ENCODE peak calls at places on chromosomes 1 and 21, in nine cellular contexts. One of them, this sample, is unnamed. For H3K36me3, the result is how much of the 10 kb centered on the place peaks cover.

GRCh38 chr1:157095091-157095490 is 4.5 kb downstream of the ETV3L start:
- DNase-seq in stomach: no peak
- DNase-seq in aorta: no peak
- DNase-seq in HCT116: no peak
- DNase-seq in fibroblast of lung: no peak
- DNase-seq in bronchial epithelial cell: no peak
- DNase-seq in colonic mucosa: no peak
- DNase-seq in IMR-90: no peak
- DNase-seq in mucosa of descending colon: no peak
- DNase-seq in this sample: no peak

GRCh38 chr1:7856345-7856744 is 3.5 kb upstream of the UTS2 start:
- DNase-seq in stomach: no peak
- DNase-seq in aorta: no peak
- DNase-seq in HCT116: no peak
- DNase-seq in fibroblast of lung: no peak
- DNase-seq in bronchial epithelial cell: no peak
- DNase-seq in colonic mucosa: peak
- DNase-seq in IMR-90: no peak
- DNase-seq in mucosa of descending colon: no peak
- DNase-seq in this sample: no peak

GRCh38 chr21:32370971-32371766 is 21.6 kb downstream of the URB1 start:
- DNase-seq in stomach: no peak
- DNase-seq in aorta: no peak
- DNase-seq in HCT116: no peak
- DNase-seq in fibroblast of lung: peak
- DNase-seq in bronchial epithelial cell: no peak
- DNase-seq in colonic mucosa: no peak
- DNase-seq in IMR-90: peak
- DNase-seq in mucosa of descending colon: no peak
- DNase-seq in this sample: no peak

GRCh38 chr1:55827350-55827749 is 612.2 kb upstream of the USP24 start:
- DNase-seq in stomach: peak
- DNase-seq in aorta: no peak
- DNase-seq in HCT116: no peak
- DNase-seq in fibroblast of lung: peak
- DNase-seq in bronchial epithelial cell: peak
- DNase-seq in colonic mucosa: peak
- DNase-seq in IMR-90: peak
- DNase-seq in mucosa of descending colon: no peak
- DNase-seq in this sample: no peak

GRCh38 chr1:59972216-59972924 is 45.8 kb upstream of the CYP2J2 start:
- DNase-seq in stomach: no peak
- DNase-seq in aorta: no peak
- DNase-seq in HCT116: no peak
- DNase-seq in fibroblast of lung: peak
- DNase-seq in bronchial epithelial cell: no peak
- DNase-seq in colonic mucosa: no peak
- DNase-seq in IMR-90: peak
- DNase-seq in mucosa of descending colon: no peak
- DNase-seq in this sample: no peak

GRCh38 chr1:40932004-40932403 is 47.5 kb upstream of the CTPS1 start:
- DNase-seq in stomach: no peak
- DNase-seq in aorta: no peak
- DNase-seq in HCT116: no peak
- DNase-seq in fibroblast of lung: no peak
- DNase-seq in bronchial epithelial cell: peak
- DNase-seq in colonic mucosa: no peak
- DNase-seq in IMR-90: no peak
- DNase-seq in mucosa of descending colon: no peak
- DNase-seq in this sample: no peak

GRCh38 chr1:8351693-8352470 is 34.0 kb downstream of the SLC45A1 start:
- DNase-seq in stomach: no peak
- DNase-seq in aorta: peak
- DNase-seq in HCT116: no peak
- DNase-seq in fibroblast of lung: no peak
- DNase-seq in bronchial epithelial cell: peak
- DNase-seq in colonic mucosa: no peak
- DNase-seq in IMR-90: no peak
- DNase-seq in mucosa of descending colon: no peak
- DNase-seq in this sample: no peak

GRCh38 chr1:155168456-155169210 is 4.5 kb downstream of the KRTCAP2 start:
- DNase-seq in stomach: no peak
- DNase-seq in aorta: no peak
- DNase-seq in HCT116: no peak
- DNase-seq in fibroblast of lung: no peak
- DNase-seq in bronchial epithelial cell: no peak
- DNase-seq in colonic mucosa: no peak
- DNase-seq in IMR-90: no peak
- DNase-seq in mucosa of descending colon: no peak
- DNase-seq in this sample: no peak

GRCh38 chr1:200894712-200895447 is at the start of gene INAVA:
- DNase-seq in stomach: peak
- DNase-seq in aorta: peak
- DNase-seq in HCT116: peak
- DNase-seq in fibroblast of lung: no peak
- DNase-seq in bronchial epithelial cell: peak
- DNase-seq in colonic mucosa: peak
- DNase-seq in IMR-90: no peak
- DNase-seq in mucosa of descending colon: peak
- DNase-seq in this sample: no peak

GRCh38 chr1:12748778-12749355 is 2.9 kb downstream of the CFAP107 start:
- DNase-seq in stomach: no peak
- DNase-seq in aorta: no peak
- DNase-seq in HCT116: no peak
- DNase-seq in fibroblast of lung: no peak
- DNase-seq in bronchial epithelial cell: no peak
- DNase-seq in colonic mucosa: no peak
- DNase-seq in IMR-90: no peak
- DNase-seq in mucosa of descending colon: no peak
- DNase-seq in this sample: no peak

GRCh38 chr21:39014751-39015150 is 168.5 kb downstream of the PSMG1 start:
- DNase-seq in stomach: no peak
- DNase-seq in aorta: no peak
- DNase-seq in HCT116: no peak
- DNase-seq in fibroblast of lung: peak
- DNase-seq in bronchial epithelial cell: peak
- DNase-seq in colonic mucosa: no peak
- DNase-seq in IMR-90: peak
- DNase-seq in mucosa of descending colon: no peak
- DNase-seq in this sample: no peak

GRCh38 chr1:20891091-20891490 is 104.0 kb upstream of the HP1BP3 start:
- DNase-seq in stomach: no peak
- DNase-seq in aorta: no peak
- DNase-seq in HCT116: no peak
- DNase-seq in fibroblast of lung: peak
- DNase-seq in bronchial epithelial cell: peak
- DNase-seq in colonic mucosa: no peak
- DNase-seq in IMR-90: peak
- DNase-seq in mucosa of descending colon: no peak
- DNase-seq in this sample: no peak

GRCh38 chr1:53303175-53303574 is 24.7 kb downstream of the LRP8 start:
- DNase-seq in stomach: no peak
- DNase-seq in aorta: no peak
- DNase-seq in HCT116: no peak
- DNase-seq in fibroblast of lung: no peak
- DNase-seq in bronchial epithelial cell: no peak
- DNase-seq in colonic mucosa: no peak
- DNase-seq in IMR-90: no peak
- DNase-seq in mucosa of descending colon: no peak
- DNase-seq in this sample: no peak

GRCh38 chr1:2517966-2518365 is 8.4 kb downstream of the PANK4 start:
- DNase-seq in stomach: no peak
- DNase-seq in aorta: no peak
- DNase-seq in HCT116: no peak
- DNase-seq in fibroblast of lung: no peak
- DNase-seq in bronchial epithelial cell: no peak
- DNase-seq in colonic mucosa: no peak
- DNase-seq in IMR-90: no peak
- DNase-seq in mucosa of descending colon: no peak
- DNase-seq in this sample: no peak

GRCh38 chr1:2519729-2520128 is 6.7 kb downstream of the PANK4 start:
- DNase-seq in stomach: no peak
- DNase-seq in aorta: no peak
- DNase-seq in HCT116: no peak
- DNase-seq in fibroblast of lung: no peak
- DNase-seq in bronchial epithelial cell: no peak
- DNase-seq in colonic mucosa: no peak
- DNase-seq in IMR-90: no peak
- DNase-seq in mucosa of descending colon: no peak
- DNase-seq in this sample: no peak

GRCh38 chr1:2518528-2518927 is 7.9 kb downstream of the PANK4 start:
- DNase-seq in stomach: no peak
- DNase-seq in aorta: no peak
- DNase-seq in HCT116: no peak
- DNase-seq in fibroblast of lung: no peak
- DNase-seq in bronchial epithelial cell: no peak
- DNase-seq in colonic mucosa: no peak
- DNase-seq in IMR-90: no peak
- DNase-seq in mucosa of descending colon: no peak
- DNase-seq in this sample: no peak

GRCh38 chr1:2520206-2520605 is 6.2 kb downstream of the PANK4 start:
- DNase-seq in stomach: no peak
- DNase-seq in aorta: no peak
- DNase-seq in HCT116: no peak
- DNase-seq in fibroblast of lung: no peak
- DNase-seq in bronchial epithelial cell: no peak
- DNase-seq in colonic mucosa: no peak
- DNase-seq in IMR-90: no peak
- DNase-seq in mucosa of descending colon: no peak
- DNase-seq in this sample: no peak

GRCh38 chr1:2519029-2519685 is 7.2 kb downstream of the PANK4 start:
- DNase-seq in stomach: no peak
- DNase-seq in aorta: no peak
- DNase-seq in HCT116: no peak
- DNase-seq in fibroblast of lung: no peak
- DNase-seq in bronchial epithelial cell: no peak
- DNase-seq in colonic mucosa: no peak
- DNase-seq in IMR-90: no peak
- DNase-seq in mucosa of descending colon: no peak
- DNase-seq in this sample: no peak
- H3K36me3 ChIP-seq in stomach: half or more
- H3K36me3 ChIP-seq in aorta: under half
- H3K36me3 ChIP-seq in HCT116: under half
- H3K36me3 ChIP-seq in fibroblast of lung: under half
- H3K36me3 ChIP-seq in bronchial epithelial cell: under half
- H3K36me3 ChIP-seq in colonic mucosa: under half
- H3K36me3 ChIP-seq in IMR-90: half or more
- H3K36me3 ChIP-seq in mucosa of descending colon: under half
- H3K36me3 ChIP-seq in this sample: under half

GRCh38 chr1:243246916-243247315 is 8.2 kb downstream of the CEP170 start:
- DNase-seq in stomach: no peak
- DNase-seq in aorta: no peak
- DNase-seq in HCT116: no peak
- DNase-seq in fibroblast of lung: peak
- DNase-seq in bronchial epithelial cell: no peak
- DNase-seq in colonic mucosa: no peak
- DNase-seq in IMR-90: peak
- DNase-seq in mucosa of descending colon: no peak
- DNase-seq in this sample: no peak

GRCh38 chr1:243249214-243249613 is 5.9 kb downstream of the CEP170 start:
- DNase-seq in stomach: no peak
- DNase-seq in aorta: no peak
- DNase-seq in HCT116: no peak
- DNase-seq in fibroblast of lung: no peak
- DNase-seq in bronchial epithelial cell: no peak
- DNase-seq in colonic mucosa: no peak
- DNase-seq in IMR-90: no peak
- DNase-seq in mucosa of descending colon: no peak
- DNase-seq in this sample: no peak

GRCh38 chr1:243244420-243244819 is 10.7 kb downstream of the CEP170 start:
- DNase-seq in stomach: no peak
- DNase-seq in aorta: no peak
- DNase-seq in HCT116: no peak
- DNase-seq in fibroblast of lung: no peak
- DNase-seq in bronchial epithelial cell: no peak
- DNase-seq in colonic mucosa: no peak
- DNase-seq in IMR-90: no peak
- DNase-seq in mucosa of descending colon: no peak
- DNase-seq in this sample: peak

GRCh38 chr1:243250102-243250501 is 5.0 kb downstream of the CEP170 start:
- DNase-seq in stomach: no peak
- DNase-seq in aorta: no peak
- DNase-seq in HCT116: no peak
- DNase-seq in fibroblast of lung: no peak
- DNase-seq in bronchial epithelial cell: no peak
- DNase-seq in colonic mucosa: no peak
- DNase-seq in IMR-90: no peak
- DNase-seq in mucosa of descending colon: no peak
- DNase-seq in this sample: no peak

GRCh38 chr1:243247901-243248300 is 7.2 kb downstream of the CEP170 start:
- DNase-seq in stomach: no peak
- DNase-seq in aorta: no peak
- DNase-seq in HCT116: no peak
- DNase-seq in fibroblast of lung: no peak
- DNase-seq in bronchial epithelial cell: no peak
- DNase-seq in colonic mucosa: no peak
- DNase-seq in IMR-90: no peak
- DNase-seq in mucosa of descending colon: no peak
- DNase-seq in this sample: no peak
- H3K36me3 ChIP-seq in stomach: under half
- H3K36me3 ChIP-seq in aorta: under half
- H3K36me3 ChIP-seq in HCT116: under half
- H3K36me3 ChIP-seq in fibroblast of lung: under half
- H3K36me3 ChIP-seq in bronchial epithelial cell: under half
- H3K36me3 ChIP-seq in colonic mucosa: under half
- H3K36me3 ChIP-seq in IMR-90: under half
- H3K36me3 ChIP-seq in mucosa of descending colon: under half
- H3K36me3 ChIP-seq in this sample: under half

GRCh38 chr1:68142461-68142860 is 89.9 kb downstream of the WLS start:
- DNase-seq in stomach: no peak
- DNase-seq in aorta: no peak
- DNase-seq in HCT116: no peak
- DNase-seq in fibroblast of lung: peak
- DNase-seq in bronchial epithelial cell: no peak
- DNase-seq in colonic mucosa: no peak
- DNase-seq in IMR-90: peak
- DNase-seq in mucosa of descending colon: no peak
- DNase-seq in this sample: no peak
- H3K36me3 ChIP-seq in stomach: under half
- H3K36me3 ChIP-seq in aorta: under half
- H3K36me3 ChIP-seq in HCT116: under half
- H3K36me3 ChIP-seq in fibroblast of lung: under half
- H3K36me3 ChIP-seq in bronchial epithelial cell: under half
- H3K36me3 ChIP-seq in colonic mucosa: under half
- H3K36me3 ChIP-seq in IMR-90: under half
- H3K36me3 ChIP-seq in mucosa of descending colon: under half
- H3K36me3 ChIP-seq in this sample: under half

DNA sequence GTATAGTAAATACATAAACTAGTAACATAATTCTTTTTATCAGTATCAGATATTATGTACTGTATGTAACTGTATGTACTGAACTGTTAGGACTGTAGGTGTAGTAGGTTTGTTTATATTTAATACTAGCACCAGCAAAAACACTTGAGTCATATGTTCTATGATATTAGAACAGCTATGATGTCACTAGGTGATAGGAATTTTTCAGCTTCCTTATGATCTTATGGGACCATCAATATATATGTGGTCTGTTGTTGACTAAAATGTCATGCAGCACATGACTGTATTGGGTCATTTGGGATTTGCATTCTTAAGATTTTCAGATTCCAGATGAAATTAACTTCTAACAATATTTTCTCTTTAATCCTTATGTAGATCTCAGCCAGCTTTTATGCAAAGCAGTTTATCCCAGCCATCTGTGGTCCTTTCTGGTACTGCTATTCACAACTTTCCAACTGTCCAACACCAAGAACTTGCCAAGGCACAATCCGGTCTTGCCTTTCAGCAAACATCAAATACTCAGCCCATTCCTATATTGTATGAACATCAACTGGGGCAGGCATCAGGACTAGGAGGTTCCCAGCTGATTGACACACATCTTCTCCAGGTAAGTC is 38.4 kb upstream of the MYOCOS start:
- DNase-seq in stomach: no peak
- DNase-seq in aorta: no peak
- DNase-seq in HCT116: no peak
- DNase-seq in fibroblast of lung: no peak
- DNase-seq in bronchial epithelial cell: peak
- DNase-seq in colonic mucosa: no peak
- DNase-seq in IMR-90: peak
- DNase-seq in mucosa of descending colon: no peak
- DNase-seq in this sample: no peak
- H3K36me3 ChIP-seq in stomach: half or more
- H3K36me3 ChIP-seq in aorta: under half
- H3K36me3 ChIP-seq in HCT116: under half
- H3K36me3 ChIP-seq in fibroblast of lung: under half
- H3K36me3 ChIP-seq in bronchial epithelial cell: under half
- H3K36me3 ChIP-seq in colonic mucosa: under half
- H3K36me3 ChIP-seq in IMR-90: under half
- H3K36me3 ChIP-seq in mucosa of descending colon: under half
- H3K36me3 ChIP-seq in this sample: under half

This sample was measured in GM06990.